ENCODE peak calls at places on chromosomes 16 and 17, in nine cellular contexts. S is NCI-H1092 treated with DMSO at 0.1 percent for 48 hours, U is aorta, E is NCI-H2171, D is A549, K is T-helper 17 cell, G is GM23248, R is AG09319, A is EL. H is an unnamed sample.

GRCh38 chr17:82322526-82323453 is 5.4 kb upstream of the CD7 start:
- DNase-seq in E (no peak), A (no peak), G (no peak), R (no peak), S (no peak), K (no peak), D (no peak), U (no peak), H (no peak)

GRCh38 chr17:82172461-82173160 is 40.0 kb downstream of the CCDC57 start:
- DNase-seq in S (no peak), U (no peak), A (no peak), R (no peak), E (no peak), G (no peak), D (no peak), K (no peak), H (no peak)

GRCh38 chr17:13498184-13498583 is 103.5 kb downstream of the HS3ST3A1 start:
- DNase-seq in R (no peak), E (no peak), A (no peak), S (no peak), D (no peak), G (no peak), U (no peak), K (no peak), H (no peak)

GRCh38 chr16:86490859-86491642 is 19.3 kb upstream of the FOXF1 start:
- DNase-seq in G (peak), E (no peak), S (no peak), U (peak), A (no peak), D (no peak), R (peak), K (no peak), H (peak)

GRCh38 chr16:66728117-66728787 is 23.2 kb downstream of the DYNC1LI2 start:
- DNase-seq in A (peak), S (peak), U (peak), E (peak), D (peak), K (no peak), G (peak), R (no peak), H (no peak)

GRCh38 chr17:41976142-41976768 is 9.7 kb downstream of the CNP start:
- DNase-seq in A (no peak), U (peak), R (peak), D (no peak), G (peak), E (no peak), S (no peak), K (no peak), H (peak)

GRCh38 chr17:19554393-19554792 is 20.7 kb downstream of the SLC47A1 start:
- DNase-seq in K (no peak), G (no peak), A (peak), E (no peak), D (no peak), R (no peak), U (no peak), S (no peak), H (no peak)

GRCh38 chr17:57578608-57578990 is 166.5 kb downstream of the CCDC182 start:
- DNase-seq in K (no peak), U (no peak), R (no peak), S (peak), G (peak), A (no peak), E (peak), D (no peak), H (no peak)

GRCh38 chr16:89890200-89890599 is 16.8 kb downstream of the TCF25 start:
- DNase-seq in U (no peak), K (no peak), D (no peak), S (no peak), R (no peak), E (no peak), G (no peak), A (no peak), H (no peak)

GRCh38 chr17:80270104-80270503 is 9.5 kb downstream of the RNF213 start:
- DNase-seq in U (no peak), E (no peak), R (no peak), G (no peak), S (no peak), A (no peak), D (no peak), K (no peak), H (no peak)

GRCh38 chr16:54928421-54929089 is 2.1 kb upstream of the IRX5 start:
- DNase-seq in U (peak), A (peak), E (peak), D (peak), R (no peak), K (peak), G (peak), S (peak), H (no peak)

GRCh38 chr16:66150691-66151090 is 215.8 kb upstream of the CDH5 start:
- DNase-seq in A (peak), D (no peak), K (no peak), U (no peak), G (peak), R (no peak), E (no peak), S (no peak), H (no peak)

GRCh38 chr17:63859257-63859656 is 14.2 kb downstream of the CSH2 start:
- DNase-seq in S (no peak), E (no peak), U (no peak), K (no peak), D (no peak), A (no peak), G (no peak), R (no peak), H (no peak)

GRCh38 chr16:89795676-89796075 is 20.8 kb downstream of the FANCA start:
- DNase-seq in S (no peak), D (no peak), A (no peak), K (no peak), U (no peak), R (no peak), G (peak), E (no peak), H (no peak)

GRCh38 chr16:71622088-71622487 is 3.9 kb upstream of the MARVELD3 start:
- DNase-seq in U (no peak), E (no peak), K (no peak), S (no peak), D (no peak), A (no peak), R (no peak), G (no peak), H (no peak)

GRCh38 chr17:4715071-4715749 is 4.8 kb downstream of the ARRB2 start:
- DNase-seq in A (no peak), G (no peak), K (peak), U (peak), S (no peak), D (no peak), E (no peak), R (no peak), H (no peak)

GRCh38 chr17:5418858-5419355 is 555 bp downstream of the NUP88 start:
- DNase-seq in A (peak), E (no peak), D (peak), U (no peak), K (peak), G (peak), R (no peak), S (peak), H (no peak)